ENCODE peak calls at places on chromosomes 4 and X, in eight cellular contexts. W is sigmoid colon, M is tibial nerve, S is breast epithelium, T is heart left ventricle, F is adrenal gland, V is A549, B is H1. U is an unnamed sample.

GRCh38 chr4:48331577-48332340 is 9.6 kb upstream of the SLAIN2 start:
- DNase-seq in W (no peak), M (no peak), S (no peak), T (no peak), F (no peak), V (no peak), B (no peak), U (no peak)

GRCh38 chr4:71377561-71377960 is 38.7 kb downstream of the SLC4A4 start:
- DNase-seq in W (no peak), M (no peak), S (no peak), T (no peak), F (no peak), V (peak; percentile 42), B (no peak), U (no peak)

GRCh38 chr4:85938062-85938461 is 421.8 kb downstream of the MAPK10 start:
- DNase-seq in W (no peak), M (no peak), S (no peak), T (no peak), F (no peak), V (no peak), B (no peak), U (no peak)

GRCh38 chr4:64016893-64017292 is 392.4 kb downstream of the TECRL start:
- DNase-seq in W (no peak), M (no peak), S (no peak), T (no peak), F (no peak), V (no peak), B (no peak), U (no peak)

GRCh38 chr4:11468901-11469300 is 40.2 kb upstream of the HS3ST1 start:
- DNase-seq in W (no peak), M (no peak), S (no peak), T (no peak), F (no peak), V (no peak), B (no peak), U (no peak)

GRCh38 chr4:113646456-113646809 is 115.1 kb downstream of the CAMK2D start:
- DNase-seq in W (no peak), M (no peak), S (no peak), T (no peak), F (no peak), V (peak; percentile 85), B (peak; percentile 58), U (no peak)

GRCh38 chr4:37666625-37667071 is 19.5 kb downstream of the RELL1 start:
- DNase-seq in W (no peak), M (peak; percentile 36), S (peak; percentile 42), T (peak; percentile 73), F (peak; percentile 73), V (peak; percentile 87), B (no peak), U (peak; percentile 60)

GRCh38 chr4:127211377-127212268 is 421.1 kb upstream of the INTU start:
- DNase-seq in W (no peak), M (no peak), S (no peak), T (no peak), F (no peak), V (no peak), B (no peak), U (no peak)

GRCh38 chr4:15149842-15150592 is 147.7 kb downstream of the CPEB2 start:
- DNase-seq in W (peak; percentile 90), M (peak; percentile 66), S (peak; percentile 57), T (peak; percentile 85), F (peak; percentile 95), V (peak; percentile 87), B (peak; percentile 62), U (peak; percentile 63)

GRCh38 chr4:121936101-121936500 is 15.8 kb downstream of the TRPC3 start:
- DNase-seq in W (no peak), M (no peak), S (no peak), T (no peak), F (no peak), V (no peak), B (no peak), U (no peak)

GRCh38 chr4:100356172-100356571 is 161.7 kb downstream of the EMCN start:
- DNase-seq in W (no peak), M (no peak), S (no peak), T (no peak), F (no peak), V (no peak), B (no peak), U (no peak)

GRCh38 chrX:41275661-41276609 is 58.0 kb upstream of the DDX3X start:
- DNase-seq in W (peak; percentile 86), M (peak; percentile 23), S (peak; percentile 32), T (peak; percentile 61), F (peak; percentile 85), V (peak; percentile 81), B (peak; percentile 62), U (peak; percentile 93)

GRCh38 chrX:130247996-130248395 is 20.7 kb downstream of the ZNF280C start:
- DNase-seq in W (no peak), M (no peak), S (no peak), T (no peak), F (no peak), V (no peak), B (no peak), U (no peak)

GRCh38 chr4:139297001-139297410 is 4.3 kb upstream of the NAA15 start:
- DNase-seq in W (no peak), M (no peak), S (no peak), T (no peak), F (no peak), V (no peak), B (no peak), U (no peak)

GRCh38 chrX:70452143-70452733 is 7.6 kb downstream of the DLG3 start:
- DNase-seq in W (peak; percentile 79), M (peak; percentile 23), S (peak; percentile 24), T (peak; percentile 48), F (peak; percentile 72), V (peak; percentile 37), B (peak; percentile 73), U (no peak)

DNA sequence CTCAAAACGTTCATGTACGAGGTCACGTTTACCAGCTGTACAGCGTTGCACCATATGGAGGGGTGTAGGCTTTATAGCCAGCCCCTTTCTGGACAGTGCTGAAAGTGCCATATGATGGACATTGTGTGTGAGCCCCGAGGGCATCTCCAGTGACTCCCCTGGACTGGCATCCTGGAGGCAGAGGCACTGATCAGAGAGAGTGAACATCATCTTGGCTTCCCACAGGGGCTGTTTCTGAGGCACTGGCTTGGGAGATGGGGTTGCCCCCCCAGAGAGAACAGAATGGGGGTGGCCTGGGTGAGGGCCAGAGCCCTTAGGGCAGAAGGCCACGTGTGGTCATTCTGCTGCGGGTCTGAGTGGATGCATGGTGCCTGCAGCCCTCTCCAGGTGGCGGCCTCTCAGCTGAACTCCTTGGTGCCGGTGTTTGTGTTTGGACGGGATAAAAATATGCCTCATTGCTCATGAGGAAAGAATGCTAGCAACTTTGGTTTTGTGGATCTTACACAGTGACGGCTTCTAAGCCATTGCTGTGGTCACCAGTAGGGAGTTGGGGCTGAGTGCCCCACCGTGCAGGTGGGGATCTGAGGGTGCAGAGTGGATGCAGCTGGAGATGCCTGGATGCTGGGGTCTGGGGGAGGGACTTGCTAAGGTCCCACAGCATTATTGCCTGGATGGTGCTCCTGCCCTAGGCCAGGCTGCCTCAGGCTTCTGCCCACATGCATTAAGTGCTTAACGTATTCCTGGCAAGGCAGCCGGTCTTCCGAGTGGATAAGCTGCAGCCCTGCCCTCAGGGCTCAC is 3.4 kb downstream of the WFS1 start:
- DNase-seq in W (no peak), M (no peak), S (no peak), T (no peak), F (no peak), V (peak; percentile 32), B (no peak), U (no peak)
- TF ChIP-seq CTCF in W (no peak), M (no peak), S (no peak), T (no peak), F (no peak), V (no peak), B (no peak), U (no peak)

GRCh38 chr4:88697588-88698329 is at the start of gene NAP1L5:
- DNase-seq in W (peak; percentile 91), M (peak; percentile 53), S (peak; percentile 58), T (peak; percentile 74), F (peak; percentile 90), V (peak; percentile 50), B (peak; percentile 65), U (peak; percentile 92)
- TF ChIP-seq POLR2A in W (peak; percentile 44), M (peak; percentile 63), S (peak; percentile 9), T (peak; percentile 62), F (peak; percentile 62), V (no peak), B (no peak), U (no peak)

GRCh38 chr4:82786004-82786400 is 12.6 kb downstream of the SCD5 start:
- DNase-seq in W (no peak), M (no peak), S (no peak), T (no peak), F (no peak), V (no peak), B (no peak), U (no peak)

GRCh38 chr4:82784615-82785247 is 13.9 kb downstream of the SCD5 start:
- DNase-seq in W (no peak), M (no peak), S (no peak), T (no peak), F (peak; percentile 58), V (no peak), B (no peak), U (no peak)

GRCh38 chr4:82786794-82787193 is 11.8 kb downstream of the SCD5 start:
- DNase-seq in W (no peak), M (no peak), S (no peak), T (no peak), F (peak; percentile 33), V (no peak), B (no peak), U (no peak)

GRCh38 chr4:82787342-82787741 is 11.3 kb downstream of the SCD5 start:
- DNase-seq in W (no peak), M (no peak), S (no peak), T (no peak), F (peak; percentile 63), V (no peak), B (no peak), U (no peak)

GRCh38 chr4:82785248-82786003 is 13.2 kb downstream of the SCD5 start:
- DNase-seq in W (no peak), M (no peak), S (no peak), T (no peak), F (peak; percentile 48), V (peak; percentile 62), B (no peak), U (no peak)
- H3K4me3 ChIP-seq in W (no peak overlapping the region), M (no peak overlapping the region), S (no peak overlapping the region), T (no peak overlapping the region), F (no peak overlapping the region), V (peak overlapping the region; percentile 12), B (no peak overlapping the region), U (no peak overlapping the region)

GRCh38 chr4:108512615-108513505 is 107.5 kb upstream of the RPL34 start:
- DNase-seq in W (no peak), M (no peak), S (peak; percentile 18), T (peak; percentile 31), F (peak; percentile 67), V (peak; percentile 11), B (peak; percentile 54), U (no peak)
- TF ChIP-seq CTCF in W (peak; percentile 16), M (peak; percentile 9), S (no peak), T (no peak), F (peak; percentile 45), V (no peak), B (peak; percentile 67), U (no peak)

GRCh38 chr4:152956650-152957436 is 20.7 kb downstream of the FHDC1 start:
- DNase-seq in W (no peak), M (no peak), S (no peak), T (no peak), F (no peak), V (peak; percentile 37), B (no peak), U (no peak)
- TF ChIP-seq POLR2A in W (no peak), M (no peak), S (no peak), T (no peak), F (no peak), V (no peak), B (no peak), U (no peak)